ENCODE peak calls at places on chromosome 7, in six cellular contexts. One of them, this sample, is unnamed.

GRCh38 chr7:154909241-154910105 is 93.5 kb downstream of the PAXIP1 start:
- DNase-seq in stomach: no peak
- DNase-seq in A549: no peak
- DNase-seq in transverse colon: no peak
- DNase-seq in K562: no peak
- DNase-seq in sigmoid colon: no peak
- DNase-seq in this sample: no peak

GRCh38 chr7:44696728-44697127 is 51.9 kb upstream of the ZMIZ2 start:
- DNase-seq in stomach: no peak
- DNase-seq in A549: no peak
- DNase-seq in transverse colon: no peak
- DNase-seq in K562: no peak
- DNase-seq in sigmoid colon: no peak
- DNase-seq in this sample: no peak

GRCh38 chr7:121186746-121187145 is 142.1 kb upstream of the WNT16 start:
- DNase-seq in stomach: no peak
- DNase-seq in A549: no peak
- DNase-seq in transverse colon: no peak
- DNase-seq in K562: no peak
- DNase-seq in sigmoid colon: no peak
- DNase-seq in this sample: no peak

GRCh38 chr7:151109094-151110048 is 23.1 kb downstream of the AGAP3 start:
- DNase-seq in stomach: no peak
- DNase-seq in A549: no peak
- DNase-seq in transverse colon: no peak
- DNase-seq in K562: peak; percentile 80
- DNase-seq in sigmoid colon: peak; percentile 84
- DNase-seq in this sample: no peak

GRCh38 chr7:130988443-130988842 is 254.4 kb upstream of the KLF14 start:
- DNase-seq in stomach: no peak
- DNase-seq in A549: no peak
- DNase-seq in transverse colon: no peak
- DNase-seq in K562: no peak
- DNase-seq in sigmoid colon: no peak
- DNase-seq in this sample: no peak

GRCh38 chr7:4791738-4792536 is 16.5 kb downstream of the AP5Z1 start:
- DNase-seq in stomach: peak; percentile 33
- DNase-seq in A549: peak; percentile 64
- DNase-seq in transverse colon: peak; percentile 62
- DNase-seq in K562: peak; percentile 74
- DNase-seq in sigmoid colon: peak; percentile 87
- DNase-seq in this sample: peak; percentile 94

GRCh38 chr7:7228967-7229366 is 46.6 kb downstream of the C1GALT1 start:
- DNase-seq in stomach: no peak
- DNase-seq in A549: no peak
- DNase-seq in transverse colon: no peak
- DNase-seq in K562: no peak
- DNase-seq in sigmoid colon: no peak
- DNase-seq in this sample: no peak

GRCh38 chr7:17448479-17449423 is 150.3 kb downstream of the AHR start:
- DNase-seq in stomach: no peak
- DNase-seq in A549: peak; percentile 83
- DNase-seq in transverse colon: no peak
- DNase-seq in K562: no peak
- DNase-seq in sigmoid colon: no peak
- DNase-seq in this sample: no peak

GRCh38 chr7:148901178-148901577 is 17.1 kb upstream of the EZH2 start:
- DNase-seq in stomach: no peak
- DNase-seq in A549: no peak
- DNase-seq in transverse colon: no peak
- DNase-seq in K562: no peak
- DNase-seq in sigmoid colon: no peak
- DNase-seq in this sample: no peak

GRCh38 chr7:33903770-33904679 is 1.3 kb upstream of the BMPER start:
- DNase-seq in stomach: no peak
- DNase-seq in A549: peak; percentile 54
- DNase-seq in transverse colon: peak; percentile 13
- DNase-seq in K562: no peak
- DNase-seq in sigmoid colon: peak; percentile 67
- DNase-seq in this sample: peak; percentile 57

GRCh38 chr7:74217455-74218342 is 7.9 kb downstream of the LAT2 start:
- DNase-seq in stomach: no peak
- DNase-seq in A549: no peak
- DNase-seq in transverse colon: peak; percentile 30
- DNase-seq in K562: no peak
- DNase-seq in sigmoid colon: no peak
- DNase-seq in this sample: no peak

GRCh38 chr7:17274551-17275245 is 23.8 kb upstream of the AHR start:
- DNase-seq in stomach: no peak
- DNase-seq in A549: no peak
- DNase-seq in transverse colon: no peak
- DNase-seq in K562: no peak
- DNase-seq in sigmoid colon: no peak
- DNase-seq in this sample: no peak

GRCh38 chr7:15554744-15555143 is 7.1 kb downstream of the AGMO start:
- DNase-seq in stomach: no peak
- DNase-seq in A549: no peak
- DNase-seq in transverse colon: no peak
- DNase-seq in K562: no peak
- DNase-seq in sigmoid colon: no peak
- DNase-seq in this sample: no peak

GRCh38 chr7:5679047-5679740 is 102.3 kb downstream of the RNF216 start:
- DNase-seq in stomach: no peak
- DNase-seq in A549: no peak
- DNase-seq in transverse colon: no peak
- DNase-seq in K562: no peak
- DNase-seq in sigmoid colon: no peak
- DNase-seq in this sample: no peak

GRCh38 chr7:118855290-118855689 is 630.8 kb downstream of the ANKRD7 start:
- DNase-seq in stomach: no peak
- DNase-seq in A549: no peak
- DNase-seq in transverse colon: no peak
- DNase-seq in K562: no peak
- DNase-seq in sigmoid colon: no peak
- DNase-seq in this sample: no peak

GRCh38 chr7:56105508-56105907 is 768 bp downstream of the CHCHD2 start:
- DNase-seq in stomach: no peak
- DNase-seq in A549: peak; percentile 56
- DNase-seq in transverse colon: peak; percentile 29
- DNase-seq in K562: peak; percentile 76
- DNase-seq in sigmoid colon: no peak
- DNase-seq in this sample: no peak

GRCh38 chr7:131034166-131034881 is 293.4 kb upstream of the MKLN1 start:
- DNase-seq in stomach: no peak
- DNase-seq in A549: no peak
- DNase-seq in transverse colon: no peak
- DNase-seq in K562: no peak
- DNase-seq in sigmoid colon: no peak
- DNase-seq in this sample: no peak

GRCh38 chr7:1137517-1138167 is 22.4 kb downstream of the ZFAND2A start:
- DNase-seq in stomach: no peak
- DNase-seq in A549: peak; percentile 16
- DNase-seq in transverse colon: no peak
- DNase-seq in K562: no peak
- DNase-seq in sigmoid colon: peak; percentile 68
- DNase-seq in this sample: no peak

GRCh38 chr7:43022008-43022407 is 89.8 kb downstream of the MRPL32 start:
- DNase-seq in stomach: no peak
- DNase-seq in A549: no peak
- DNase-seq in transverse colon: no peak
- DNase-seq in K562: no peak
- DNase-seq in sigmoid colon: no peak
- DNase-seq in this sample: no peak

GRCh38 chr7:100867040-100867795 is at the start of gene TRIP6:
- DNase-seq in stomach: peak; percentile 65
- DNase-seq in A549: peak; percentile 79
- DNase-seq in transverse colon: peak; percentile 87
- DNase-seq in K562: peak; percentile 97
- DNase-seq in sigmoid colon: peak; percentile 96
- DNase-seq in this sample: peak; percentile 98

GRCh38 chr7:117137868-117138267 is 184.6 kb downstream of the ST7 start:
- DNase-seq in stomach: no peak
- DNase-seq in A549: no peak
- DNase-seq in transverse colon: no peak
- DNase-seq in K562: no peak
- DNase-seq in sigmoid colon: no peak
- DNase-seq in this sample: no peak
- TF ChIP-seq EP300 in stomach: no peak
- TF ChIP-seq EP300 in A549: no peak
- TF ChIP-seq EP300 in transverse colon: no peak
- TF ChIP-seq EP300 in K562: no peak
- TF ChIP-seq EP300 in sigmoid colon: no peak
- TF ChIP-seq EP300 in this sample: no peak

GRCh38 chr7:20236043-20236442 is 18.9 kb upstream of the MACC1 start:
- DNase-seq in stomach: no peak
- DNase-seq in A549: no peak
- DNase-seq in transverse colon: no peak
- DNase-seq in K562: no peak
- DNase-seq in sigmoid colon: no peak
- DNase-seq in this sample: no peak
- TF ChIP-seq CTCF in stomach: no peak
- TF ChIP-seq CTCF in A549: no peak
- TF ChIP-seq CTCF in transverse colon: no peak
- TF ChIP-seq CTCF in K562: no peak
- TF ChIP-seq CTCF in sigmoid colon: no peak
- TF ChIP-seq CTCF in this sample: no peak

GRCh38 chr7:37921876-37922275 is 1.4 kb downstream of the EPDR1 start:
- DNase-seq in stomach: no peak
- DNase-seq in A549: no peak
- DNase-seq in transverse colon: no peak
- DNase-seq in K562: no peak
- DNase-seq in sigmoid colon: no peak
- DNase-seq in this sample: no peak
- H3K4me3 ChIP-seq in stomach: no peak overlapping the region
- H3K4me3 ChIP-seq in A549: peak overlapping the region; percentile 78
- H3K4me3 ChIP-seq in transverse colon: no peak overlapping the region
- H3K4me3 ChIP-seq in K562: no peak overlapping the region
- H3K4me3 ChIP-seq in sigmoid colon: no peak overlapping the region
- H3K4me3 ChIP-seq in this sample: peak overlapping the region; percentile 79

DNA sequence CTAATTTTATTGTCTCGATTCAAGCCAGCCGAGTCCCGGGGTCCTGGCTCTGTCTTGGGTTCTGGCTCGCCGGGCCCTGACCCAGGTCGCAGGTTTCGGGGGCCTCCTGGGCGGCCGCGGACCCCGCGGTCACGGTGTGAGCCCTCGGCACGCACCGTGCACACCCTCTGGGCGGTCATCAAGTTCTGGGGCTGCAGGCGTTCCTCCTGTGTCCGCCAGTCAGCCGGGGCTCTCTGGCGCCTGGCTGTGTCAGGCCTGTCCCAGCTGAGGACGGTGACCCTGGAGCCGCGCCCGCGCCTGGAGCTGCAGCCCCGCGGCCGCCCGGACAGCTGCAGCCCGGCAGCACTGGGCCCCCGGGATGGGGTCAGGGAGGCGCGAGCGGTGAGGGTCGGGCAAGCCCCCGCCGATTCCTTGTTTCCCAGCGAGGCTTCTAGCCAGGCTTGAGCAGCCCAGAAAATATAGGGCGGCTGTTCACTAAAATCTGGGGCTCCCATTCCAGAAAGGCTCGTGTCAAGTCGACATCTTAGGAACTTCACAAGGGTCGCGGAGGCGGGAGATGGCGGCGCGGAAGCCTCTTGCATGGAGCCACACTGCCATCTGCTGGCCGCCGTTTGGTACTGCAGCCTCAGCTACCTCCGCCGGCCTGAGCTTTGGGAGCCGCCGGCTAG is 4.2 kb upstream of the HOXA7 start:
- DNase-seq in stomach: peak; percentile 88
- DNase-seq in A549: peak; percentile 87
- DNase-seq in transverse colon: peak; percentile 94
- DNase-seq in K562: peak; percentile 81
- DNase-seq in sigmoid colon: peak; percentile 94
- DNase-seq in this sample: peak; percentile 89
- TF ChIP-seq EP300 in stomach: no peak
- TF ChIP-seq EP300 in A549: no peak
- TF ChIP-seq EP300 in transverse colon: no peak
- TF ChIP-seq EP300 in K562: no peak
- TF ChIP-seq EP300 in sigmoid colon: no peak
- TF ChIP-seq EP300 in this sample: no peak